ENCODE peak calls at places on chromosomes 6 and 20, in seven cellular contexts. Z is neural progenitor cell; A is HepG2; E is effector memory CD4-positive, alpha-beta T cell; U is HCT116; G is CD8-positive, alpha-beta T cell; Y is psoas muscle. X is an unnamed sample. For H3K4me1, the result is how much of the 10 kb centered on the place peaks cover.

GRCh38 chr20:45347936-45348809 is at the start of gene SDC4:
- DNase-seq in G (peak), U (no peak), Y (peak), A (no peak), Z (peak), E (peak), X (peak)

GRCh38 chr20:39263076-39263475 is 300.9 kb downstream of the DHX35 start:
- DNase-seq in G (no peak), U (no peak), A (no peak), Y (no peak), E (no peak), Z (no peak), X (no peak)

GRCh38 chr6:161254754-161255253 is 19.1 kb downstream of the AGPAT4 start:
- DNase-seq in A (no peak), E (no peak), U (no peak), Z (peak), Y (no peak), G (no peak), X (no peak)

GRCh38 chr20:37379967-37380828 is 34.3 kb downstream of the SRC start:
- DNase-seq in Z (no peak), Y (no peak), G (no peak), E (no peak), A (peak), U (no peak), X (no peak)

GRCh38 chr6:111894272-111894671 is 21.0 kb upstream of the FYN start:
- DNase-seq in Z (no peak), A (no peak), U (no peak), E (no peak), Y (no peak), G (no peak), X (no peak)

GRCh38 chr6:143733500-143733899 is 55.7 kb downstream of the PHACTR2 start:
- DNase-seq in Y (no peak), G (no peak), A (no peak), Z (no peak), E (no peak), U (no peak), X (no peak)

GRCh38 chr6:40719671-40720374 is 132.7 kb upstream of the LRFN2 start:
- DNase-seq in A (no peak), G (no peak), Z (peak), U (no peak), E (no peak), Y (no peak), X (no peak)

GRCh38 chr20:23318347-23318746 is 32.2 kb upstream of the NXT1 start:
- DNase-seq in Y (no peak), E (no peak), U (no peak), A (no peak), Z (no peak), G (no peak), X (no peak)

GRCh38 chr6:108002365-108003221 is 44.6 kb upstream of the SEC63 start:
- DNase-seq in Z (peak), U (no peak), G (no peak), E (no peak), A (peak), Y (no peak), X (no peak)

GRCh38 chr6:150492507-150492906 is 107.2 kb upstream of the PLEKHG1 start:
- DNase-seq in A (no peak), U (peak), E (no peak), Z (no peak), G (no peak), Y (no peak), X (no peak)

GRCh38 chr6:150494236-150494635 is 105.4 kb upstream of the PLEKHG1 start:
- DNase-seq in Z (no peak), U (no peak), G (no peak), A (no peak), E (no peak), Y (peak), X (no peak)

GRCh38 chr6:150491131-150491795 is 108.4 kb upstream of the PLEKHG1 start:
- DNase-seq in G (no peak), U (peak), A (no peak), Z (no peak), Y (no peak), E (no peak), X (no peak)

GRCh38 chr6:150491796-150492142 is 107.9 kb upstream of the PLEKHG1 start:
- DNase-seq in Z (no peak), A (no peak), G (no peak), U (no peak), Y (no peak), E (no peak), X (no peak)

GRCh38 chr6:150492941-150493340 is 106.7 kb upstream of the PLEKHG1 start:
- DNase-seq in U (no peak), Y (no peak), Z (no peak), E (no peak), A (no peak), G (no peak), X (no peak)
- H3K4me1 ChIP-seq in U (under half), Y (under half), Z (under half), E (under half), A (under half), G (under half), X (under half)

GRCh38 chr6:30147096-30147495 is 11.2 kb downstream of the TRIM40 start:
- DNase-seq in U (no peak), G (no peak), A (no peak), Z (no peak), E (no peak), Y (no peak), X (no peak)
- H3K27ac ChIP-seq in U (no peak), G (no peak), A (no peak), Z (no peak), E (no peak), Y (no peak), X (no peak)

GRCh38 chr20:602357-602970 is 7.6 kb downstream of the TCF15 start:
- DNase-seq in Z (no peak), A (no peak), Y (peak), G (no peak), E (no peak), U (no peak), X (no peak)

GRCh38 chr20:607476-607875 is 2.6 kb downstream of the TCF15 start:
- DNase-seq in E (no peak), U (no peak), G (no peak), A (no peak), Y (peak), Z (no peak), X (no peak)

GRCh38 chr20:603116-603640 is 6.9 kb downstream of the TCF15 start:
- DNase-seq in Y (no peak), A (no peak), G (no peak), E (no peak), U (no peak), Z (no peak), X (no peak)

GRCh38 chr20:608970-609369 is 1.1 kb downstream of the TCF15 start:
- DNase-seq in E (no peak), Z (no peak), U (no peak), A (no peak), Y (no peak), G (no peak), X (no peak)

GRCh38 chr20:605237-605636 is 4.9 kb downstream of the TCF15 start:
- DNase-seq in Z (no peak), G (no peak), E (no peak), A (no peak), U (no peak), Y (no peak), X (no peak)
- H3K4me3 ChIP-seq in Z (no peak), G (no peak), E (no peak), A (no peak), U (no peak), Y (peak), X (no peak)

DNA sequence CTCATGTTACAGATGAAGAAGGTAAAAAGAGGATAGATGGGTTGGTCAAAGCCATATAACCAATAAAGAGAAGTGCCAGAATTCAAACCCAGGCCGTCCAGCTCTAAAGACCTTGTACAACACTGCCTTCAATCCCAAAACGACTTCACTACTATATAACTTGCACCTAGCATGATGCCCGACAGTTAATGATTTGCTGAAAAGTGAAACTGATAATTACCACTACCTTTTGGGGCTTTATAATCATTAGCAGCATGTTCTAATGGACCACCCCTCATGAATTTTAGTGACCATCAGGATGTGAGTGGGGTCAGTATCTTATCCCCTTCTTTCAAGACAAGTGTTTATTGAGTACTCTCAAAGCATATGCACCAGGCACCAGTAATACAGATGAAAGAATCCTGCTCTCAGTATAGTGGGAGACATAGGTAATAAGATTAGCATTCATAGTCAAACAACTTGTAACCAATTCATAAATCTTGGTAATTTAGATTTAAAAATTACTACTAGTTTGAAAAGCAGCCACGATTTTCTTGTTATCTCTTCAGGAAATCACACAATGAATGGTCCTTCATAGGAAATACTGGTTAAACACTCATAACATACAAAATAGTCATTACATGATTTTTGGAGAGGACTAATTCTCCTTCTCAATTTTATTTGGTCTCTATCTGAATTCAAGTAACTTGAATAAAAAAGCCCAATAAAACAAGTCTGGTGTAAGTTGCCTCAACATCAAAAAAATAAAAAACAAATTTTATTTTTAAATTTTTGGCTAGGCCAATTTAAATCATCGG is 98.0 kb downstream of the EPB41L2 start:
- DNase-seq in U (no peak), A (no peak), Z (no peak), E (no peak), Y (no peak), G (no peak), X (no peak)
- H3K4me1 ChIP-seq in U (under half), A (under half), Z (under half), E (under half), Y (under half), G (under half), X (under half)

GRCh38 chr20:51532577-51533191 is 9.8 kb downstream of the NFATC2 start:
- DNase-seq in U (no peak), E (no peak), Y (peak), G (no peak), A (no peak), Z (no peak), X (no peak)

GRCh38 chr20:51531712-51532456 is 10.6 kb downstream of the NFATC2 start:
- DNase-seq in E (no peak), Y (no peak), U (no peak), A (no peak), Z (no peak), G (no peak), X (no peak)

GRCh38 chr20:51531141-51531710 is 11.3 kb downstream of the NFATC2 start:
- DNase-seq in G (peak), E (peak), Y (no peak), U (peak), Z (no peak), A (no peak), X (peak)

GRCh38 chr20:51534764-51535386 is 7.6 kb downstream of the NFATC2 start:
- DNase-seq in E (no peak), A (no peak), Z (no peak), Y (no peak), G (no peak), U (no peak), X (no peak)

DNA sequence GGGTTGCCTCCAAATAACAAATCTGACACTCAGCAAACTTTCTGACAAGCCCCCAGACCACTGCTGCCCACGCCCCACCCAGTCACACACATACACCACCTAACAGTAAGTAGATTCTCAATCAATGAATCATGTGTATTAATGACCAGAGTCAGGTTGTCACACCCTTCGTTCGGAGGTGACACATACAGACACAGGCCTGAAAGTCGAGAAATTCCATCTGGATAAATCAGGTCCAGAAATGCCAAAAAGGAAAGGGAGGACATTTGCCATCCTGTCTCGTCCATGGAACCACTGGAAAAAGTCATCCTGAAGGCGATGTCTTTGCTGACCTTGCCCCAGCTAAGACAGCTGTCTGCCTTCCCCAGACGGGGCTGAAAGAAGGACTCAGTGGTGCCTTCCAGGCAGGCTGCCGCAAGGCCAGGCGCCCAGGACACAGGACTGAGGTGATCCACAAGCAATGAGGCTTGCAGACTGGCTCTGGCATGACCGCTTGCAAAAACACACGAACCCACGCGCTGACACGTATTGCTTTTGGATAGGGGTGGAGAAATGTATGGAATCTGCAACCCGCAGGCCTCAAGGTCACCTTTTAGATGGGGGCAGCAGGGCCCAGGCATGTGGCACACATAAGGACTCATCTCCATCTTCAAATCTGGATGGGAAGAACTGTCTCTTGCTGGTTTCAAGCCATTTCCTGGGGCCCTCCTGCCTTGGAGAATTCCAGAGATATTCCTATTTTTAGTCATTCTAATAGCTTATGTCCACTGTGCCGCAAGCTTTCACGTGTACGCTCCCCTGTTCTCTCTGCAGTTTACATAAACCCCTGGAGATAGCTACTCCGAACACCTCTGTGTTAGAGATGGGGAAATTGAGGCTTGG is 9.0 kb downstream of the NFATC2 start:
- DNase-seq in Y (no peak), A (peak), E (no peak), Z (no peak), G (no peak), U (peak), X (no peak)
- H3K27ac ChIP-seq in Y (peak), A (no peak), E (no peak), Z (no peak), G (peak), U (peak), X (peak)

GRCh38 chr6:155352812-155353211 is 38.5 kb upstream of the TFB1M start:
- DNase-seq in E (no peak), U (no peak), G (no peak), Z (no peak), A (no peak), Y (no peak), X (no peak)
- H3K4me3 ChIP-seq in E (no peak), U (no peak), G (no peak), Z (no peak), A (no peak), Y (no peak), X (no peak)

GRCh38 chr20:64156136-64156885 is 7.9 kb upstream of the MYT1 start:
- DNase-seq in A (no peak), E (no peak), G (no peak), Z (peak), Y (no peak), U (no peak), X (no peak)
- H3K4me1 ChIP-seq in A (under half), E (under half), G (under half), Z (under half), Y (under half), U (under half), X (under half)

GRCh38 chr6:142293121-142293520 is 8.7 kb upstream of the ADGRG6 start:
- DNase-seq in U (no peak), Z (no peak), Y (no peak), E (no peak), A (no peak), G (no peak), X (no peak)
- H3K27ac ChIP-seq in U (no peak), Z (no peak), Y (no peak), E (no peak), A (no peak), G (no peak), X (no peak)